ENCODE peak calls at places on chromosomes 7 and 10, in seven cellular contexts. C is Peyer's patch; Y is GM13977; T is glutamatergic neuron; I is lower lobe of right lung; D is activated CD8-positive, alpha-beta T cell treated with anti-CD3 and anti-CD28 coated beads for 36 hours; A is fibroblast of the aortic adventitia. L is an unnamed sample.

GRCh38 chr10:14416308-14416700 is 85.6 kb upstream of the FRMD4A start:
- DNase-seq in T (no peak), I (no peak), Y (no peak), A (peak; percentile 19), D (no peak), C (no peak), L (peak; percentile 16)

GRCh38 chr10:111482074-111482350 is 405.2 kb downstream of the ADRA2A start:
- DNase-seq in Y (no peak), A (no peak), I (no peak), T (no peak), C (no peak), D (no peak), L (no peak)

GRCh38 chr7:29106128-29106988 is 40.0 kb downstream of the CPVL start:
- DNase-seq in D (peak; percentile 22), C (no peak), Y (peak; percentile 22), A (peak; percentile 81), T (no peak), I (no peak), L (peak; percentile 64)

GRCh38 chr7:18521236-18521589 is 25.7 kb downstream of the HDAC9 start:
- DNase-seq in C (no peak), T (no peak), D (no peak), I (no peak), A (peak; percentile 9), Y (no peak), L (no peak)

GRCh38 chr7:26512737-26513136 is 221.1 kb downstream of the SNX10 start:
- DNase-seq in A (no peak), T (no peak), D (no peak), Y (no peak), I (no peak), C (no peak), L (no peak)

GRCh38 chr7:149414745-149415390 is 46.0 kb downstream of the ZNF777 start:
- DNase-seq in I (no peak), A (peak; percentile 61), T (peak; percentile 82), Y (no peak), D (peak; percentile 58), C (no peak), L (peak; percentile 81)

GRCh38 chr7:151679868-151680534 is 160.3 kb upstream of the RHEB start:
- DNase-seq in Y (no peak), T (no peak), I (no peak), C (no peak), D (no peak), A (no peak), L (no peak)

GRCh38 chr10:133329401-133330202 is 7.1 kb downstream of the CALY start:
- DNase-seq in A (peak; percentile 84), T (peak; percentile 93), Y (peak; percentile 92), C (peak; percentile 92), I (peak; percentile 89), D (peak; percentile 91), L (peak; percentile 86)

GRCh38 chr10:46999217-46999616 is 88.0 kb downstream of the PTPN20 start:
- DNase-seq in A (no peak), D (no peak), T (no peak), Y (no peak), C (no peak), I (no peak), L (no peak)

GRCh38 chr10:7551891-7552731 is 114.7 kb downstream of the ITIH5 start:
- DNase-seq in D (no peak), T (no peak), I (no peak), C (no peak), A (no peak), Y (no peak), L (no peak)

GRCh38 chr10:72803119-72803505 is 90.4 kb upstream of the OIT3 start:
- DNase-seq in T (no peak), Y (no peak), I (no peak), A (peak; percentile 60), D (no peak), C (no peak), L (no peak)

GRCh38 chr10:61760943-61761824 is 98.5 kb downstream of the CABCOCO1 start:
- DNase-seq in I (no peak), T (no peak), C (no peak), D (no peak), Y (no peak), A (peak; percentile 79), L (peak; percentile 81)

GRCh38 chr10:43118631-43119415 is 19.4 kb upstream of the CSGALNACT2 start:
- DNase-seq in A (no peak), T (peak; percentile 14), C (peak; percentile 31), I (peak; percentile 37), D (no peak), Y (no peak), L (no peak)

GRCh38 chr10:75404335-75405200 is 3.0 kb upstream of the ZNF503 start:
- DNase-seq in C (peak; percentile 63), A (peak; percentile 22), Y (no peak), D (no peak), I (peak; percentile 86), T (no peak), L (no peak)

GRCh38 chr7:13278020-13278419 is 590.6 kb downstream of the ARL4A start:
- DNase-seq in Y (no peak), T (no peak), I (no peak), A (no peak), C (no peak), D (no peak), L (no peak)

GRCh38 chr7:13276977-13277376 is 589.5 kb downstream of the ARL4A start:
- DNase-seq in D (no peak), Y (no peak), T (no peak), A (peak; percentile 18), I (no peak), C (no peak), L (peak; percentile 25)

GRCh38 chr7:13286916-13287315 is 599.5 kb downstream of the ARL4A start:
- DNase-seq in C (no peak), Y (no peak), T (no peak), A (no peak), D (no peak), I (no peak), L (no peak)

GRCh38 chr7:13279854-13280435 is 592.5 kb downstream of the ARL4A start:
- DNase-seq in C (no peak), I (no peak), T (no peak), Y (no peak), D (no peak), A (peak; percentile 57), L (peak; percentile 58)

DNA sequence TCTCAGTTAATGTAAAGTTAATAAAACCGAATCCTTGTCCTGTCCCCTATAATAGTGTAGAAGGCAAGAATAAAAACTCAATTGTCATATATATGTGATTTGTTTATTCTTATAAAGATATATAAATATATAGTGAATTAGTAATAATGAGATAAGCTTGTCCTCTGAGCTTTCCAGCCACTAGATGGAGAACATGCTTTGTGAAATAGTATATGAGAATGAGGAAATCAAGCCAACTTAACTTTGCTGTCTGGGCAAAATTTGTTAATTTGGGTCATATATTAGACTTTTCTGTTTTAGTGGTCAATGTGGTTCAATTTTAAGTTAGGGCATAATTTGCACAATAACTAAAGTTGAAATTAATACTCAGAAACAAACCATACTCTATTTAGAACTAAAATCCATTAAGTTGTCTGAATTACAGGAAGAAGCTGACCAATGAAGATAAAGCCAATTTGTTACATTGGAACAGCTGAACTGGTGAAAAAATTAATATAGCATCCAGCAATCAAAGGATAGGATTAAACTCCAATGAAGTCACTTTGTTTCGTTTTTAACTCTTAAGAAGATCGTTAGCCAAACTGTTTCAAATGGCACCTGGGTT is 595.0 kb downstream of the ARL4A start:
- DNase-seq in I (no peak), T (no peak), D (no peak), C (no peak), A (peak; percentile 59), Y (no peak), L (peak; percentile 58)
- TF ChIP-seq CTCF in I (peak; percentile 43), T (peak; percentile 38), D (no peak), C (peak; percentile 6), A (peak; percentile 55), Y (no peak), L (peak; percentile 64)

GRCh38 chr7:55571534-55572377 is 546 bp downstream of the VOPP1 start:
- DNase-seq in Y (peak; percentile 70), D (peak; percentile 69), I (peak; percentile 76), C (peak; percentile 79), T (peak; percentile 70), A (peak; percentile 38), L (peak; percentile 55)

GRCh38 chr7:55574062-55574717 is 1.9 kb upstream of the VOPP1 start:
- DNase-seq in C (no peak), T (no peak), D (peak; percentile 54), I (no peak), A (peak; percentile 54), Y (no peak), L (peak; percentile 50)

GRCh38 chr7:55573234-55573504 is 867 bp upstream of the VOPP1 start:
- DNase-seq in C (no peak), Y (no peak), I (no peak), D (no peak), T (no peak), A (no peak), L (no peak)

GRCh38 chr7:55573526-55573925 is 1.2 kb upstream of the VOPP1 start:
- DNase-seq in Y (no peak), T (no peak), D (no peak), A (peak; percentile 30), I (no peak), C (no peak), L (no peak)

DNA sequence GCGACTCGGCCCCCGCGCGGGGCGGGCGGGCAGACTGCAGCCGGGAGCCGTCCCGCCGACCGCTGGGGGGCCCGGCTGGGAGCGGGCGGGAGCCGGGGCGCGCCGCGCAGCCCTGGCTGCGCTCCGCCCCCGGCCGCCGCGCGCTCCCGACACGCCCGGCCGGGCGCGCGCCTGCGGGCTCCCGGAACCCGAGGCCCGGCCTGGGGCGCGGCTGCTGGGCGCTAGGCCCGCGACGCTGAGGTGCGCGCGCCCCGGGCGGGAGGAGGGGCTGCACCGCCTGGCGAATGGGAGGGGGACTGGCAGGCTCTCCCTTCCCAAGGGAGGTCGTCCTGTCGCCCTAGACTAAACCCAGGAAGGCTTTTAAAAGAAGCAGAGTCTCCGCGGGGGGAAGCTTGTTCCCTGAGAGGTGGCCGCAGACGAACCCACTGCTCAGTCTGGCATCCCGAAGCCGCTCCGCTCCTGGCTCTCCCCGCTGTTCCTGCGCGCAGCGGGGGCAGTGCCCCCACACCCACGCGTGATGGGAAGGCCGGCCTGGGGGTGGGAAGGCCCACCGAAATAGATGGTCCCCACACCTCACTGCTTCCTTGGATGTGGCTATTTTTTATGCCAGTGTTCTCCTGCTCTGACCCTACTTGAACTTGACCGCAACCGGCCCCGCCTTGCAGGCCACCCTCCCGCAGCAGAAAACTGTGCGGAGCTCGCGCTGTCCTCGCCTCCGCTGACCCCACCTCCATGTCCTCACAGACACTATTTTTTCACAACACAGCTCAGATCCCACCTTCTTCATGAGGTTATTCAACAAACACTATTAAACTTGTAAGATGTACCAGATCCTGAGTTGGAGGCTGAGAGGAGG is at the start of gene VOPP1:
- DNase-seq in C (peak; percentile 84), I (peak; percentile 73), D (peak; percentile 54), Y (peak; percentile 93), A (peak; percentile 57), T (peak; percentile 72), L (peak; percentile 52)
- TF ChIP-seq CTCF in C (no peak), I (no peak), D (no peak), Y (peak; percentile 19), A (no peak), T (no peak), L (no peak)

GRCh38 chr7:22853674-22854157 is 31.1 kb upstream of the TOMM7 start:
- DNase-seq in Y (peak; percentile 25), I (no peak), C (no peak), T (no peak), D (peak; percentile 81), A (peak; percentile 19), L (no peak)
- TF ChIP-seq CTCF in Y (peak; percentile 45), I (no peak), C (peak; percentile 99), T (no peak), D (no peak), A (peak; percentile 42), L (peak; percentile 42)

DNA sequence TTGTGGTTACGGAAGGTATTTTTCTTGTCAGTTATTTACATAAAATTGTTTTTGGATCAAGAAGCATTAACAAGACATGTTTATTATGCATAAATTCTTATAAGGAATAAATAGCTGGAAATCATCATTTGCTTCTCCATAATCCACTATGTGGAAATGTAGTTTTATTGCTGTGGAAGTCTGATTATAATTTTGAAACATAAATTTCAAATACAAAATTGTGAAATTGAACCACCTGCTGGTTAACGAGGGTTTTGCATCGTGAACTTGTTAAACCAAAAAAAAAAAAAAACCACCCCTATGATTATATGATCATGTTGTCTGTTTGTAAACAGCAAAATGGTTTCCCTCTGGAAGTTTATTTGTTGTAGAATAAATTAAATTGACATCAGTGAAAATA is 25.9 kb downstream of the ABRAXAS2 start:
- DNase-seq in I (no peak), T (no peak), Y (peak; percentile 28), A (peak; percentile 66), D (peak; percentile 15), C (no peak), L (peak; percentile 22)
- TF ChIP-seq CTCF in I (peak; percentile 55), T (peak; percentile 90), Y (peak; percentile 37), A (peak; percentile 53), D (peak; percentile 73), C (peak; percentile 51), L (peak; percentile 49)

L was measured in astrocyte of the spinal cord.